ENCODE peak calls at places on chromosomes 13 and 19, in six cellular contexts. L is mucosa of descending colon; K is RWPE1; B is upper lobe of right lung; D is activated T-cell treated with anti-CD3 and anti-CD28 coated beads, Interleukin-2, amount 50 U/mL, for 4 hours; V is stimulated activated effector memory CD8-positive, alpha-beta T cell treated with anti-CD3 and anti-CD28 coated beads, Interleukin-12 subunit alpha, Interleukin-12 subunit beta, amount 100 ng/mL, for 72 hours. A is an unnamed sample.

GRCh38 chr19:51440846-51441409 is 17.3 kb downstream of the SIGLEC8 start:
- DNase-seq in L (no peak), K (no peak), B (peak), D (peak), V (peak), A (no peak)

GRCh38 chr19:10286803-10287737 is at the start of gene ICAM4:
- DNase-seq in L (peak), K (no peak), B (peak), D (peak), V (no peak), A (peak)

GRCh38 chr19:35879068-35879467 is 10.7 kb downstream of the APLP1 start:
- DNase-seq in L (no peak), K (no peak), B (no peak), D (no peak), V (no peak), A (no peak)

GRCh38 chr13:21121616-21122015 is 54.7 kb downstream of the SKA3 start:
- DNase-seq in L (no peak), K (no peak), B (no peak), D (no peak), V (no peak), A (no peak)

GRCh38 chr19:15223649-15224371 is 8.4 kb downstream of the EPHX3 start:
- DNase-seq in L (no peak), K (no peak), B (no peak), D (no peak), V (no peak), A (no peak)

GRCh38 chr13:42569576-42570344 is 4.2 kb upstream of the TNFSF11 start:
- DNase-seq in L (no peak), K (no peak), B (no peak), D (no peak), V (no peak), A (no peak)

GRCh38 chr19:32748497-32748896 is 28.9 kb downstream of the TDRD12 start:
- DNase-seq in L (peak), K (no peak), B (no peak), D (no peak), V (no peak), A (no peak)

GRCh38 chr19:39705578-39706188 is 1.4 kb downstream of the LGALS14 start:
- DNase-seq in L (no peak), K (no peak), B (no peak), D (no peak), V (no peak), A (no peak)

GRCh38 chr19:3135961-3136683 is at the start of gene GNA15:
- DNase-seq in L (peak), K (peak), B (peak), D (peak), V (no peak), A (peak)

GRCh38 chr13:95153647-95154405 is 147.4 kb downstream of the ABCC4 start:
- DNase-seq in L (no peak), K (no peak), B (no peak), D (no peak), V (no peak), A (no peak)